ENCODE peak calls at places on chromosomes 5 and 9, in eight cellular contexts. One of them, this sample, is unnamed.
A peak's percentile ranks its signal among the peaks of the same experiment; 100 is the strongest.

GRCh38 chr9:112462855-112463254 is 23.8 kb upstream of the KIAA1958 start:
- DNase-seq in Peyer's patch: no peak
- DNase-seq in activated effector memory CD4-positive, alpha-beta T cell treated with anti-CD3 and anti-CD28 coated beads, Interleukin-2, amount 50 U/mL, for 16 hours: no peak
- DNase-seq in PC-3: no peak
- DNase-seq in HEK293T: no peak
- DNase-seq in NCI-H1092: no peak
- DNase-seq in HCEC 1CT: no peak
- DNase-seq in CD4-positive, CD25-positive, alpha-beta regulatory T cell: no peak
- DNase-seq in this sample: no peak

GRCh38 chr5:54470191-54470590 is 14.7 kb downstream of the HSPB3 start:
- DNase-seq in activated effector memory CD4-positive, alpha-beta T cell treated with anti-CD3 and anti-CD28 coated beads, Interleukin-2, amount 50 U/mL, for 16 hours: no peak
- DNase-seq in Peyer's patch: no peak
- DNase-seq in HCEC 1CT: peak; percentile 64
- DNase-seq in NCI-H1092: no peak
- DNase-seq in CD4-positive, CD25-positive, alpha-beta regulatory T cell: no peak
- DNase-seq in HEK293T: no peak
- DNase-seq in PC-3: no peak
- DNase-seq in this sample: no peak

GRCh38 chr5:95422842-95423241 is 31.7 kb downstream of the FAM81B start:
- DNase-seq in CD4-positive, CD25-positive, alpha-beta regulatory T cell: no peak
- DNase-seq in PC-3: peak; percentile 36
- DNase-seq in activated effector memory CD4-positive, alpha-beta T cell treated with anti-CD3 and anti-CD28 coated beads, Interleukin-2, amount 50 U/mL, for 16 hours: no peak
- DNase-seq in HEK293T: no peak
- DNase-seq in Peyer's patch: no peak
- DNase-seq in NCI-H1092: no peak
- DNase-seq in HCEC 1CT: no peak
- DNase-seq in this sample: no peak

GRCh38 chr9:136136127-136136445 is 17.4 kb upstream of the TMEM250 start:
- DNase-seq in PC-3: no peak
- DNase-seq in HEK293T: no peak
- DNase-seq in HCEC 1CT: no peak
- DNase-seq in activated effector memory CD4-positive, alpha-beta T cell treated with anti-CD3 and anti-CD28 coated beads, Interleukin-2, amount 50 U/mL, for 16 hours: no peak
- DNase-seq in NCI-H1092: no peak
- DNase-seq in Peyer's patch: no peak
- DNase-seq in CD4-positive, CD25-positive, alpha-beta regulatory T cell: no peak
- DNase-seq in this sample: no peak

GRCh38 chr9:91419222-91420191 is 4.1 kb downstream of the NFIL3 start:
- DNase-seq in PC-3: peak; percentile 82
- DNase-seq in HCEC 1CT: peak; percentile 97
- DNase-seq in NCI-H1092: no peak
- DNase-seq in HEK293T: no peak
- DNase-seq in Peyer's patch: no peak
- DNase-seq in activated effector memory CD4-positive, alpha-beta T cell treated with anti-CD3 and anti-CD28 coated beads, Interleukin-2, amount 50 U/mL, for 16 hours: no peak
- DNase-seq in CD4-positive, CD25-positive, alpha-beta regulatory T cell: no peak
- DNase-seq in this sample: peak; percentile 85

GRCh38 chr9:6894135-6894534 is 136.4 kb downstream of the KDM4C start:
- DNase-seq in CD4-positive, CD25-positive, alpha-beta regulatory T cell: no peak
- DNase-seq in activated effector memory CD4-positive, alpha-beta T cell treated with anti-CD3 and anti-CD28 coated beads, Interleukin-2, amount 50 U/mL, for 16 hours: no peak
- DNase-seq in PC-3: no peak
- DNase-seq in HCEC 1CT: no peak
- DNase-seq in Peyer's patch: no peak
- DNase-seq in NCI-H1092: no peak
- DNase-seq in HEK293T: no peak
- DNase-seq in this sample: no peak

GRCh38 chr9:120377268-120378150 is 202.5 kb downstream of the CDK5RAP2 start:
- DNase-seq in activated effector memory CD4-positive, alpha-beta T cell treated with anti-CD3 and anti-CD28 coated beads, Interleukin-2, amount 50 U/mL, for 16 hours: no peak
- DNase-seq in HEK293T: no peak
- DNase-seq in HCEC 1CT: no peak
- DNase-seq in CD4-positive, CD25-positive, alpha-beta regulatory T cell: no peak
- DNase-seq in NCI-H1092: no peak
- DNase-seq in PC-3: no peak
- DNase-seq in Peyer's patch: no peak
- DNase-seq in this sample: peak; percentile 26

GRCh38 chr5:120368923-120369715 is 95.0 kb upstream of the PRR16 start:
- DNase-seq in Peyer's patch: no peak
- DNase-seq in CD4-positive, CD25-positive, alpha-beta regulatory T cell: no peak
- DNase-seq in HEK293T: no peak
- DNase-seq in PC-3: peak; percentile 89
- DNase-seq in HCEC 1CT: no peak
- DNase-seq in NCI-H1092: no peak
- DNase-seq in activated effector memory CD4-positive, alpha-beta T cell treated with anti-CD3 and anti-CD28 coated beads, Interleukin-2, amount 50 U/mL, for 16 hours: peak; percentile 60
- DNase-seq in this sample: no peak

GRCh38 chr9:138045541-138046490 is 168.2 kb downstream of the CACNA1B start:
- DNase-seq in CD4-positive, CD25-positive, alpha-beta regulatory T cell: no peak
- DNase-seq in NCI-H1092: no peak
- DNase-seq in HCEC 1CT: no peak
- DNase-seq in activated effector memory CD4-positive, alpha-beta T cell treated with anti-CD3 and anti-CD28 coated beads, Interleukin-2, amount 50 U/mL, for 16 hours: peak; percentile 49
- DNase-seq in PC-3: no peak
- DNase-seq in Peyer's patch: peak; percentile 12
- DNase-seq in HEK293T: no peak
- DNase-seq in this sample: peak; percentile 62

GRCh38 chr5:135715267-135716050 is 119.0 kb upstream of the SLC25A48 start:
- DNase-seq in HEK293T: no peak
- DNase-seq in NCI-H1092: no peak
- DNase-seq in PC-3: no peak
- DNase-seq in HCEC 1CT: no peak
- DNase-seq in CD4-positive, CD25-positive, alpha-beta regulatory T cell: no peak
- DNase-seq in Peyer's patch: no peak
- DNase-seq in activated effector memory CD4-positive, alpha-beta T cell treated with anti-CD3 and anti-CD28 coated beads, Interleukin-2, amount 50 U/mL, for 16 hours: no peak
- DNase-seq in this sample: no peak

GRCh38 chr5:53479656-53480473 is 564 bp upstream of the FST start:
- DNase-seq in CD4-positive, CD25-positive, alpha-beta regulatory T cell: no peak
- DNase-seq in HCEC 1CT: peak; percentile 51
- DNase-seq in activated effector memory CD4-positive, alpha-beta T cell treated with anti-CD3 and anti-CD28 coated beads, Interleukin-2, amount 50 U/mL, for 16 hours: peak; percentile 65
- DNase-seq in PC-3: peak; percentile 77
- DNase-seq in Peyer's patch: no peak
- DNase-seq in HEK293T: peak; percentile 33
- DNase-seq in NCI-H1092: no peak
- DNase-seq in this sample: no peak

GRCh38 chr5:3010953-3011763 is 259.7 kb upstream of the IRX2 start:
- DNase-seq in HEK293T: no peak
- DNase-seq in CD4-positive, CD25-positive, alpha-beta regulatory T cell: no peak
- DNase-seq in PC-3: no peak
- DNase-seq in HCEC 1CT: no peak
- DNase-seq in Peyer's patch: no peak
- DNase-seq in NCI-H1092: no peak
- DNase-seq in activated effector memory CD4-positive, alpha-beta T cell treated with anti-CD3 and anti-CD28 coated beads, Interleukin-2, amount 50 U/mL, for 16 hours: peak; percentile 24
- DNase-seq in this sample: no peak

This sample was measured in cardiac septum.